ENCODE peak calls at places on chromosomes 16 and 17, in eight cellular contexts. U is A549, T is upper lobe of right lung, F is colonic mucosa, N is H1, G is cardiac fibroblast, R is foreskin fibroblast, Z is left ventricle myocardium inferior. S is an unnamed sample.

GRCh38 chr17:42804918-42805367 is 6.3 kb downstream of the CNTD1 start:
- DNase-seq in U (no peak), T (no peak), F (no peak), N (no peak), G (no peak), R (no peak), Z (no peak), S (no peak)

GRCh38 chr17:78746949-78747269 is 35.2 kb downstream of the CYTH1 start:
- DNase-seq in U (no peak), T (no peak), F (no peak), N (no peak), G (no peak), R (no peak), Z (no peak), S (no peak)

GRCh38 chr17:37124074-37124824 is 175.5 kb downstream of the AATF start:
- DNase-seq in U (no peak), T (no peak), F (no peak), N (no peak), G (no peak), R (peak; percentile 9), Z (no peak), S (no peak)

GRCh38 chr16:67015317-67015731 is 13.6 kb upstream of the CBFB start:
- DNase-seq in U (no peak), T (peak; percentile 57), F (no peak), N (no peak), G (no peak), R (no peak), Z (no peak), S (peak; percentile 24)

GRCh38 chr17:71934520-71934919 is 186.3 kb upstream of the SOX9 start:
- DNase-seq in U (no peak), T (no peak), F (no peak), N (no peak), G (no peak), R (no peak), Z (no peak), S (no peak)

GRCh38 chr17:7956208-7956965 is 24.4 kb downstream of the CNTROB start:
- DNase-seq in U (no peak), T (peak; percentile 74), F (no peak), N (no peak), G (peak; percentile 28), R (peak; percentile 11), Z (peak; percentile 82), S (peak; percentile 68)

GRCh38 chr16:81678326-81679095 is 100.6 kb upstream of the PLCG2 start:
- DNase-seq in U (no peak), T (no peak), F (no peak), N (no peak), G (no peak), R (no peak), Z (no peak), S (peak; percentile 80)

GRCh38 chr17:9837551-9838471 is 12.1 kb downstream of the GLP2R start:
- DNase-seq in U (peak; percentile 90), T (no peak), F (no peak), N (no peak), G (peak; percentile 65), R (peak; percentile 16), Z (peak; percentile 61), S (no peak)

GRCh38 chr16:74503412-74503811 is 82.1 kb upstream of the CLEC18B start:
- DNase-seq in U (no peak), T (no peak), F (no peak), N (no peak), G (no peak), R (no peak), Z (no peak), S (no peak)

DNA sequence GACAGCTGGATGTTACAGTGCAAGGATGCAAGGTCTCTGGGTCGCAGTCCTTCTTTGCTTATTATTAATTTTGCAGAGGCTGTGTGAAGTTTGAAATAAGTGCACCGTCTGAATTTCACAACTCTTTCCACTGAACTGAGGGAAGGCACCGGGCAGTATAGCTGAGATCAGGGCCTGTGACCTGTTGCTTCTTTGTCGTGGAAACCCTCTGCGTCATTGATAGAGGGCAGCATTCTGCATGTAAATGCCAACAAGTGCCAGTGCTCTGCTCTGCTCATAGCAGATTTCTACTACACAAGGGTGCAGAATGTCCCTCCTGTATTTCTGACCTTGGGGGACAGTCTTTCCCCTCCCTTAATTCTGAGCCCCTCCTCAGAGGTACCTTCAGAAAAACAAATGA is 26.0 kb downstream of the CD300LF start:
- DNase-seq in U (no peak), T (no peak), F (no peak), N (no peak), G (no peak), R (no peak), Z (no peak), S (no peak)
- TF ChIP-seq CTCF in U (no peak), T (no peak), F (no peak), N (no peak), G (no peak), R (no peak), Z (no peak), S (no peak)

DNA sequence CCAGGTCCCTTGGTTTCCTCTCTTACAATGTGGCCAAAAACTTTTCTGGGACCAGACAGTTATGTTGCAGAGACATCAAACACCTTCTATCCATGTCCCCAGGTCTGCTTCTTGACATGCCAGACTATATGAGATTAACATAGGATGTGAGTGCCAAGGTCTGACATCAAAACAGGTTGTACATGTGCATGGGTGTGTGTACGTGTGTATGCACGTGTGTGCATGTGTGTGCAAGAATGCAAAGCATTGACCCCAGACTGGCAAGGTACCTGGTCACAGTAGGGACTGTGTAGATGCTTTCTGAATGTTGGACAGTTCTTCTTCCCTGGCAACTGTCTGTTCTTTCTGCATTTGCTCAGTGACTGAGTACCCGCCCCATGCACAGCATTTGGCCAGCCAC is 85.6 kb downstream of the NDE1 start:
- DNase-seq in U (no peak), T (no peak), F (no peak), N (no peak), G (no peak), R (no peak), Z (no peak), S (no peak)
- H3K4me3 ChIP-seq in U (no peak overlapping the region), T (no peak overlapping the region), F (no peak overlapping the region), N (no peak overlapping the region), G (no peak overlapping the region), R (no peak overlapping the region), Z (no peak overlapping the region), S (no peak overlapping the region)

DNA sequence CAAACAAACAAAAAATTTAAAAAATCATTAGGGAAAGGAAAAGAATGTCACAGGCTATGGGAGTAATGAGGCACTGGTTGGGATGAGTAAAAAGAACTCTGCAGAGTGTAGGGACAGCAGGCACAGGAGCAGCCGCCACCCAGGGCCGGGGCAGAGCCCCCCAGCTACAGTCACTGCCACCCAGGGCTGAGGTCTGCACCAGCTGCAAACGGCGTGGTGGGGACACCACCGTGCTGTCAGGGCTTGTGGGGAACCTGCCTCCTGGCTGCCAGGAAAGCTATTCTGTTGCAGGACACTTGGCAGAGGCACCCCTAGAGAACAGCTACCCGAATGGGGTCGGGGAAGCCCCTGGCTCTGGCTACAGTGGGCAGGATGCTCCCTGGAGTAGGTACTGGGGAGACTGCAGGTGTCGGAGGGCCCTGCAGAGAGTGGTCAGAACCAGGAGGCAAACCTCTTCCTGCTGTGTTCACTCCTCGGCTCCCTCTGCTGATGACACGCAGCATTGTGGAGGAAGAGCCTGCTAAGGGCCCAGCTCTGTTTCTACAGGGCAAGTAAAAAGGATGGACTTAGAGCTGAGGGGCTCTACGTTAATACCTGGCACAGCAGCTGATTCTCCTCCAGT is 32.3 kb upstream of the CAPN15 start:
- DNase-seq in U (peak; percentile 73), T (no peak), F (no peak), N (peak; percentile 80), G (peak; percentile 52), R (peak; percentile 58), Z (no peak), S (no peak)
- TF ChIP-seq CTCF in U (peak; percentile 41), T (peak; percentile 38), F (peak; percentile 30), N (peak; percentile 74), G (peak; percentile 58), R (peak; percentile 57), Z (peak; percentile 49), S (no peak)

GRCh38 chr17:2059837-2060658 is 5.1 kb downstream of the HIC1 start:
- DNase-seq in U (no peak), T (no peak), F (no peak), N (no peak), G (no peak), R (peak; percentile 5), Z (no peak), S (no peak)

GRCh38 chr17:2059125-2059836 is 4.4 kb downstream of the HIC1 start:
- DNase-seq in U (no peak), T (no peak), F (no peak), N (peak; percentile 66), G (no peak), R (no peak), Z (no peak), S (peak; percentile 79)

GRCh38 chr17:2057130-2057713 is 2.3 kb downstream of the HIC1 start:
- DNase-seq in U (no peak), T (no peak), F (no peak), N (peak; percentile 64), G (peak; percentile 50), R (no peak), Z (no peak), S (no peak)

GRCh38 chr17:2057714-2058520 is 3.0 kb downstream of the HIC1 start:
- DNase-seq in U (no peak), T (no peak), F (no peak), N (peak; percentile 70), G (peak; percentile 70), R (no peak), Z (no peak), S (no peak)

DNA sequence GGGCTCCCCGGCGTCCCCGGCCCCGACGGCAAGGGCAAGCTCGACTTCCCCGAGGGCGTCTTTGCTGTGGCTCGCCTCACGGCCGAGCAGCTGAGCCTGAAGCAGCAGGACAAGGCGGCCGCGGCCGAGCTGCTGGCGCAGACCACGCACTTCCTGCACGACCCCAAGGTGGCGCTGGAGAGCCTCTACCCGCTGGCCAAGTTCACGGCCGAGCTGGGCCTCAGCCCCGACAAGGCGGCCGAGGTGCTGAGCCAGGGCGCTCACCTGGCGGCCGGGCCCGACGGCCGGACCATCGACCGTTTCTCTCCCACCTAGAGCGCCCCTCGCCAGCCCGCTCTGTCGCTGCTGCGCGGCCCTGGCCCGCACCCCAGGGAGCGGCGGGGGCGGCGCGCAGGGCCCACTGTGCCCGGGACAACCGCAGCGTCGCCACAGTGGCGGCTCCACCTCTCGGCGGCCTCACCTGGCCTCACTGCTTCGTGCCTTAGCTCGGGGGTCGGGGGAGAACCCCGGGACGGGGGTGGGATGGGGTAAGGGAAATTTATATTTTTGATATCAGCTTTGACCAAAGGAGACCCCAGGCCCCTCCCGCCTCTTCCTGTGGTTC is 3.7 kb downstream of the HIC1 start:
- DNase-seq in U (peak; percentile 79), T (peak; percentile 93), F (peak; percentile 86), N (peak; percentile 94), G (peak; percentile 90), R (peak; percentile 67), Z (peak; percentile 85), S (peak; percentile 89)
- H3K4me3 ChIP-seq in U (no peak overlapping the region), T (peak overlapping the region; percentile 21), F (peak overlapping the region; percentile 59), N (peak overlapping the region; percentile 4), G (peak overlapping the region; percentile 15), R (no peak overlapping the region), Z (peak overlapping the region; percentile 84), S (peak overlapping the region; percentile 22)

GRCh38 chr17:38970804-38971203 is 3.6 kb upstream of the FBXO47 start:
- DNase-seq in U (no peak), T (no peak), F (no peak), N (peak; percentile 19), G (no peak), R (no peak), Z (no peak), S (no peak)

GRCh38 chr17:38967290-38967738 is at the start of gene FBXO47:
- DNase-seq in U (peak; percentile 92), T (peak; percentile 96), F (peak; percentile 89), N (peak; percentile 92), G (peak; percentile 94), R (peak; percentile 94), Z (peak; percentile 94), S (peak; percentile 94)

GRCh38 chr17:38969281-38969680 is 2.1 kb upstream of the FBXO47 start:
- DNase-seq in U (no peak), T (no peak), F (no peak), N (peak; percentile 30), G (no peak), R (no peak), Z (no peak), S (no peak)

GRCh38 chr17:38970128-38970527 is 2.9 kb upstream of the FBXO47 start:
- DNase-seq in U (no peak), T (no peak), F (no peak), N (peak; percentile 31), G (no peak), R (no peak), Z (no peak), S (no peak)
- TF ChIP-seq CTCF in U (no peak), T (no peak), F (no peak), N (peak; percentile 16), G (no peak), R (no peak), Z (no peak), S (no peak)